ENCODE peak calls at places on chromosomes 16 and 17, in eight cellular contexts. M is progenitor cell of endocrine pancreas, A is neural progenitor cell, D is endothelial cell, L is bronchial epithelial cell, R is cardiac fibroblast, H is AG10803, G is omental fat pad. Z is an unnamed sample.

GRCh38 chr17:20063665-20064648 is 54.8 kb downstream of the SPECC1 start:
- DNase-seq in M (no peak), A (no peak), D (no peak), L (peak), R (peak), H (peak), G (peak), Z (no peak)

GRCh38 chr17:57557793-57558681 is 187.1 kb downstream of the CCDC182 start:
- DNase-seq in M (no peak), A (no peak), D (no peak), L (peak), R (peak), H (peak), G (no peak), Z (no peak)

GRCh38 chr16:49492090-49492801 is 118.6 kb downstream of the C16orf78 start:
- DNase-seq in M (peak), A (peak), D (peak), L (no peak), R (peak), H (no peak), G (no peak), Z (peak)

GRCh38 chr17:33269337-33270060 is 23.6 kb downstream of the ASIC2 start:
- DNase-seq in M (no peak), A (no peak), D (no peak), L (no peak), R (no peak), H (no peak), G (no peak), Z (no peak)

GRCh38 chr17:13513039-13513405 is 88.7 kb downstream of the HS3ST3A1 start:
- DNase-seq in M (no peak), A (no peak), D (no peak), L (no peak), R (peak), H (peak), G (no peak), Z (no peak)

GRCh38 chr17:64773386-64773835 is 111.3 kb upstream of the SMURF2 start:
- DNase-seq in M (no peak), A (no peak), D (no peak), L (no peak), R (no peak), H (no peak), G (no peak), Z (no peak)

GRCh38 chr16:31253642-31254045 is 6.1 kb upstream of the ITGAM start:
- DNase-seq in M (no peak), A (no peak), D (no peak), L (peak), R (no peak), H (no peak), G (no peak), Z (no peak)

GRCh38 chr16:59201160-59201559 is 467.0 kb upstream of the GOT2 start:
- DNase-seq in M (no peak), A (no peak), D (no peak), L (no peak), R (no peak), H (no peak), G (no peak), Z (no peak)

GRCh38 chr17:16948587-16949376 is 23.1 kb downstream of the TNFRSF13B start:
- DNase-seq in M (no peak), A (no peak), D (no peak), L (no peak), R (no peak), H (no peak), G (no peak), Z (no peak)

GRCh38 chr16:11835891-11836652 is 15.3 kb downstream of the RSL1D1 start:
- DNase-seq in M (no peak), A (no peak), D (no peak), L (peak), R (peak), H (peak), G (no peak), Z (no peak)

GRCh38 chr17:61400786-61401279 is 1.2 kb downstream of the TBX2 start:
- DNase-seq in M (no peak), A (peak), D (no peak), L (no peak), R (peak), H (no peak), G (no peak), Z (no peak)

GRCh38 chr16:11341371-11341770 is 3.9 kb upstream of the RMI2 start:
- DNase-seq in M (no peak), A (no peak), D (no peak), L (no peak), R (no peak), H (no peak), G (no peak), Z (no peak)

GRCh38 chr17:42106009-42106408 is 6.5 kb downstream of the DHX58 start:
- DNase-seq in M (no peak), A (no peak), D (no peak), L (no peak), R (no peak), H (no peak), G (no peak), Z (no peak)

GRCh38 chr16:58510097-58510775 is 5.1 kb upstream of the SETD6 start:
- DNase-seq in M (no peak), A (no peak), D (no peak), L (no peak), R (no peak), H (no peak), G (no peak), Z (no peak)

GRCh38 chr17:67636841-67637240 is 80.9 kb upstream of the NOL11 start:
- DNase-seq in M (no peak), A (no peak), D (no peak), L (peak), R (peak), H (peak), G (no peak), Z (no peak)

GRCh38 chr17:45384047-45384799 is 48.4 kb downstream of the ARHGAP27 start:
- DNase-seq in M (no peak), A (no peak), D (no peak), L (no peak), R (no peak), H (peak), G (no peak), Z (no peak)

GRCh38 chr17:3025421-3026124 is 37.8 kb downstream of the OR1D5 start:
- DNase-seq in M (no peak), A (no peak), D (no peak), L (no peak), R (no peak), H (no peak), G (no peak), Z (no peak)

GRCh38 chr17:54435966-54436365 is 464.7 kb upstream of the TOM1L1 start:
- DNase-seq in M (no peak), A (no peak), D (no peak), L (no peak), R (no peak), H (no peak), G (no peak), Z (no peak)

GRCh38 chr16:80806957-80807356 is 2.6 kb upstream of the CDYL2 start:
- DNase-seq in M (no peak), A (no peak), D (no peak), L (peak), R (peak), H (peak), G (no peak), Z (no peak)

GRCh38 chr17:34537445-34537844 is 41.9 kb upstream of the TMEM132E start:
- DNase-seq in M (no peak), A (no peak), D (no peak), L (no peak), R (no peak), H (no peak), G (no peak), Z (no peak)

GRCh38 chr17:207775-208174 is 26.3 kb upstream of the DOC2B start:
- DNase-seq in M (no peak), A (no peak), D (no peak), L (no peak), R (no peak), H (no peak), G (no peak), Z (no peak)

GRCh38 chr17:62995377-62995885 is 29.4 kb downstream of the TANC2 start:
- DNase-seq in M (no peak), A (peak), D (peak), L (no peak), R (peak), H (peak), G (no peak), Z (no peak)
- TF ChIP-seq CTCF in M (peak), A (peak), D (peak), L (peak), R (peak), H (peak), G (no peak), Z (no peak)

DNA sequence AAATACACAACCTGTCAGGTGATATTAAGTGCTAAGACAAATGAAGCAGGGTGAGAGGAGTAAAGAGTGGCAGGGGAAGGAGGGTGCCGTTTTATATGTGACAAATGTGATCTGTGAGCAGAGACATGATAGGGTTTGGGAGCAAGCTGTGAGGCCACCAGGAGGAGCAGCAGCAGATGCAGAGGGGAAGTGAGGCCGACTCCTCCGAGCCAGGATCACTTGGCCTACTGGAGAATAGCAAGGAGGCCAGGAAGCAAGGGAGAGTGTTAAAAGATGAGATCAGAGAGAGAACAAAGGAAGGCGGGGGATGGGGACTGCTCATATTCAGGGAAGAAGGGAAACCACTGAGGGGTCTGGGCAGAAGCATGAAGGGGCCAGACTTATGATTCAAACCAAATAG is 129.4 kb downstream of the TANGO6 start:
- DNase-seq in M (no peak), A (peak), D (peak), L (peak), R (peak), H (peak), G (no peak), Z (no peak)
- TF ChIP-seq CTCF in M (peak), A (peak), D (no peak), L (peak), R (peak), H (peak), G (no peak), Z (no peak)

DNA sequence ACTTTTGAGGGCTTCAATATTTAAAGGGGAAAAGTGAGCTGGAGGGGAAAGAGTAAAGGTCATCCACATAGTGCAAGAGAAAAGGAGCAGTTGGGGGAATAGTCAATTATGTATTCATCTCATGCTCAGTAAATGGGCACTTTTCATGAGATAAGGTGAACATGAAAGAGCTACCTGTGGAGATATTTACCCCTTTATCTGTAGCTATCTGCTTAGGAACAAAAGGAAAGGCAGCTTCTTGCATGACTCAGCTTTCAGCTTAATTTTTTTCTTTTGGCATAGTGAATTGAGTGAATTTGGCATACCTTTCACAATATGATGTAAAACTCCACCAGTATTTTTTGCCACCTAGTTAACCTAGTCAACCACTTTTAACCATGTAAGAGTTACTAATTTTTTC is 26.4 kb downstream of the CPD start:
- DNase-seq in M (no peak), A (no peak), D (no peak), L (no peak), R (no peak), H (no peak), G (no peak), Z (no peak)
- TF ChIP-seq CTCF in M (no peak), A (no peak), D (no peak), L (no peak), R (no peak), H (no peak), G (no peak), Z (no peak)

GRCh38 chr17:68759343-68760140 is 158.4 kb upstream of the FAM20A start:
- DNase-seq in M (peak), A (peak), D (peak), L (peak), R (peak), H (peak), G (peak), Z (no peak)

GRCh38 chr17:68763551-68763950 is 162.4 kb upstream of the FAM20A start:
- DNase-seq in M (no peak), A (no peak), D (no peak), L (peak), R (peak), H (peak), G (no peak), Z (no peak)

GRCh38 chr17:68759002-68759342 is 157.8 kb upstream of the FAM20A start:
- DNase-seq in M (no peak), A (no peak), D (no peak), L (no peak), R (no peak), H (no peak), G (no peak), Z (no peak)

GRCh38 chr17:68762911-68763310 is 161.7 kb upstream of the FAM20A start:
- DNase-seq in M (no peak), A (no peak), D (no peak), L (no peak), R (no peak), H (no peak), G (no peak), Z (no peak)

GRCh38 chr17:68760141-68760475 is 158.9 kb upstream of the FAM20A start:
- DNase-seq in M (no peak), A (no peak), D (no peak), L (no peak), R (no peak), H (no peak), G (no peak), Z (no peak)
- TF ChIP-seq CTCF in M (no peak), A (no peak), D (no peak), L (no peak), R (no peak), H (no peak), G (no peak), Z (no peak)

GRCh38 chr16:85864965-85865364 is 34.0 kb upstream of the IRF8 start:
- DNase-seq in M (no peak), A (no peak), D (no peak), L (no peak), R (no peak), H (no peak), G (no peak), Z (no peak)
- TF ChIP-seq CTCF in M (no peak), A (no peak), D (no peak), L (no peak), R (no peak), H (no peak), G (no peak), Z (no peak)

GRCh38 chr16:83847371-83848225 is 39.8 kb downstream of the HSBP1 start:
- DNase-seq in M (no peak), A (no peak), D (no peak), L (peak), R (no peak), H (no peak), G (no peak), Z (no peak)
- TF ChIP-seq CTCF in M (no peak), A (no peak), D (no peak), L (no peak), R (no peak), H (no peak), G (no peak), Z (no peak)

DNA sequence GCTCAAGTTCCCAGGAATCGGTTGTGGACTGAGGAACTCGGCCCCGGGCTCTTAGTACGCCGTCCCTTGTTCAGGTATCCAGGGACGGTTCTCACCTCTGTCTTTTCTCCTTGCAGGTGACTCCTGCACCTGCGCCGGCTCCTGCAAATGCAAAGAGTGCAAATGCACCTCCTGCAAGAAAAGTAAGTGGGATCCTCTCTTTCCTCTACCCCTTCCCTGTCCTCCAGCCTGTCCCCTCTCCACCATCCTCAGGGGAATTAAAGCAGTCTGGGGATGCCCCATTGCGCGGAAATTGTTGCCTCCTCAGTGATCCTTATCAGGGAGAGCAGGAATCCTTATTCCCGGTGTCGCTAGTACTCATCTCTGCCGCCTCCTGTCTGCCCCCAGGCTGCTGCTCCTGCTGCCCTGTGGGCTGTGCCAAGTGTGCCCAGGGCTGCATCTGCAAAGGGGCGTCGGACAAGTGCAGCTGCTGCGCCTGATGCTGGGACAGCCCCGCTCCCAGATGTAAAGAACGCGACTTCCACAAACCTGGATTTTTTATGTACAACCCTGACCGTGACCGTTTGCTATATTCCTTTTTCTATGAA is 585 bp downstream of the MT2A start:
- DNase-seq in M (no peak), A (peak), D (no peak), L (peak), R (peak), H (no peak), G (no peak), Z (no peak)
- TF ChIP-seq CTCF in M (no peak), A (no peak), D (no peak), L (no peak), R (no peak), H (no peak), G (no peak), Z (no peak)

GRCh38 chr17:44344939-44345496 is at the start of gene GRN:
- DNase-seq in M (peak), A (peak), D (peak), L (peak), R (peak), H (peak), G (peak), Z (peak)

GRCh38 chr17:44348234-44348987 is 3.3 kb downstream of the GRN start:
- DNase-seq in M (no peak), A (no peak), D (no peak), L (peak), R (peak), H (peak), G (no peak), Z (peak)

GRCh38 chr17:44346064-44346844 is 1.2 kb downstream of the GRN start:
- DNase-seq in M (no peak), A (no peak), D (no peak), L (no peak), R (no peak), H (no peak), G (no peak), Z (no peak)

GRCh38 chr17:44343510-44344209 is 1.4 kb upstream of the GRN start:
- DNase-seq in M (no peak), A (peak), D (no peak), L (no peak), R (no peak), H (no peak), G (no peak), Z (no peak)

DNA sequence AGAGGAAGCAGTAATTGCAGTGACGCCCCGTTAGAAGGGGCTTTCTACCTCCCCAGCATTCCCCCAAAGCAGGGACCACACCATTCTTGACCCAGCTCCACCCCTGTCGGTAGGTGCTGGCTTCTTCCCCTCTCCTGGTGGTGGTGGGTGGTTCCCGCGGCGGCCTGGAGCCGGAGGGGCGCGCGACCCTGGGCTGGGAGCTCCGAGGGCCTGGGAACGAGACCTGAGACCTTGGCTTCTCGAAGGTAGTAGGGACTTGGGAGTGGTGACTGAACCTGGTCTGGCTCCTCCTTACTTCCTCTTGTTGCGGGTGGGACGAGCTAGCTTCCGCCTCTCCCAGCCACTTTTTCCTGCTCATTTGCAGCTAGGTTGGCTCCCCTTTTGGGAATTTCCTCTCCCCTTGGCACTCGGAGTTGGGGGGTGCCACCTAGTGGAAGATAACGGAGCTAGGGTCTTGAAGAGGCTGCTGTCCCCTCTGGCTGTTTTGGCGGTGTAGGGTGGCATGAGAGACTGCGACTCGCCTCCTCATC is 460 bp downstream of the GRN start:
- DNase-seq in M (peak), A (peak), D (peak), L (peak), R (peak), H (peak), G (no peak), Z (no peak)
- TF ChIP-seq CTCF in M (peak), A (peak), D (peak), L (peak), R (peak), H (peak), G (no peak), Z (no peak)